ENCODE peak calls at places on chromosome 13, in nine cellular contexts. K, R, I, X, Z, V, S, W and U are unnamed samples.

GRCh38 chr13:54614729-54615128 is 1586.1 kb downstream of the OLFM4 start:
- DNase-seq in K (no peak), R (no peak), I (no peak), X (no peak), Z (no peak), V (no peak), S (no peak), W (no peak), U (no peak)

GRCh38 chr13:62643007-62643483 is 1227.4 kb upstream of the PCDH20 start:
- DNase-seq in K (no peak), R (no peak), I (no peak), X (peak), Z (peak), V (no peak), S (no peak), W (peak), U (no peak)

GRCh38 chr13:90846956-90847355 is 500.5 kb upstream of the MIR17HG start:
- DNase-seq in K (no peak), R (no peak), I (no peak), X (no peak), Z (no peak), V (no peak), S (no peak), W (no peak), U (no peak)

GRCh38 chr13:99013951-99014350 is 36.1 kb upstream of the DOCK9 start:
- DNase-seq in K (no peak), R (no peak), I (no peak), X (no peak), Z (no peak), V (no peak), S (no peak), W (no peak), U (no peak)

GRCh38 chr13:48653074-48654054 is at the start of gene CYSLTR2:
- DNase-seq in K (no peak), R (peak), I (no peak), X (peak), Z (no peak), V (no peak), S (no peak), W (no peak), U (no peak)

GRCh38 chr13:89052699-89053098 is 1381.5 kb downstream of the SLITRK5 start:
- DNase-seq in K (no peak), R (no peak), I (no peak), X (no peak), Z (no peak), V (no peak), S (no peak), W (no peak), U (no peak)

GRCh38 chr13:40220299-40220935 is 446.0 kb downstream of the FOXO1 start:
- DNase-seq in K (no peak), R (no peak), I (no peak), X (peak), Z (no peak), V (no peak), S (no peak), W (no peak), U (no peak)

GRCh38 chr13:98879127-98879520 is 98.7 kb downstream of the DOCK9 start:
- DNase-seq in K (no peak), R (no peak), I (no peak), X (no peak), Z (no peak), V (no peak), S (no peak), W (no peak), U (no peak)

GRCh38 chr13:22114630-22115311 is 443.9 kb downstream of the FGF9 start:
- DNase-seq in K (no peak), R (no peak), I (no peak), X (no peak), Z (no peak), V (no peak), S (peak), W (no peak), U (no peak)

GRCh38 chr13:75486146-75486545 is 4.2 kb upstream of the TBC1D4 start:
- DNase-seq in K (no peak), R (no peak), I (no peak), X (peak), Z (no peak), V (no peak), S (no peak), W (no peak), U (no peak)

GRCh38 chr13:75486654-75487053 is 4.7 kb upstream of the TBC1D4 start:
- DNase-seq in K (no peak), R (no peak), I (no peak), X (peak), Z (no peak), V (no peak), S (no peak), W (no peak), U (no peak)

GRCh38 chr13:75493156-75493555 is 11.2 kb upstream of the TBC1D4 start:
- DNase-seq in K (no peak), R (no peak), I (no peak), X (no peak), Z (no peak), V (no peak), S (no peak), W (no peak), U (no peak)

GRCh38 chr13:75492389-75492788 is 10.4 kb upstream of the TBC1D4 start:
- DNase-seq in K (no peak), R (no peak), I (no peak), X (peak), Z (no peak), V (no peak), S (no peak), W (no peak), U (no peak)

GRCh38 chr13:75489502-75490263 is 7.7 kb upstream of the TBC1D4 start:
- DNase-seq in K (no peak), R (no peak), I (no peak), X (peak), Z (peak), V (no peak), S (peak), W (no peak), U (no peak)
- H3K4me3 ChIP-seq in K (no peak), R (no peak), I (no peak), X (no peak), Z (peak), V (no peak), S (no peak), W (no peak), U (no peak)

GRCh38 chr13:76792680-76793334 is 93.4 kb downstream of the KCTD12 start:
- DNase-seq in K (no peak), R (peak), I (no peak), X (peak), Z (peak), V (no peak), S (no peak), W (no peak), U (no peak)
- TF ChIP-seq CTCF in K (no peak), R (no peak), I (no peak), X (no peak), Z (no peak), V (no peak), S (peak), W (no peak), U (no peak)

GRCh38 chr13:25167775-25168174 is 4.3 kb downstream of the AMER2 start:
- DNase-seq in K (no peak), R (no peak), I (no peak), X (no peak), Z (no peak), V (no peak), S (no peak), W (no peak), U (no peak)
- H3K4me3 ChIP-seq in K (no peak), R (no peak), I (no peak), X (no peak), Z (no peak), V (no peak), S (no peak), W (no peak), U (no peak)

GRCh38 chr13:103188688-103189326 is 122.6 kb upstream of the SLC10A2 start:
- DNase-seq in K (no peak), R (peak), I (no peak), X (peak), Z (peak), V (no peak), S (no peak), W (no peak), U (no peak)
- TF ChIP-seq CTCF in K (peak), R (no peak), I (no peak), X (no peak), Z (peak), V (peak), S (peak), W (peak), U (peak)

GRCh38 chr13:41811588-41812021 is 149.3 kb downstream of the VWA8 start:
- DNase-seq in K (no peak), R (no peak), I (no peak), X (no peak), Z (no peak), V (no peak), S (no peak), W (no peak), U (peak)
- H3K4me3 ChIP-seq in K (no peak), R (no peak), I (no peak), X (no peak), Z (no peak), V (peak), S (no peak), W (no peak), U (peak)

DNA sequence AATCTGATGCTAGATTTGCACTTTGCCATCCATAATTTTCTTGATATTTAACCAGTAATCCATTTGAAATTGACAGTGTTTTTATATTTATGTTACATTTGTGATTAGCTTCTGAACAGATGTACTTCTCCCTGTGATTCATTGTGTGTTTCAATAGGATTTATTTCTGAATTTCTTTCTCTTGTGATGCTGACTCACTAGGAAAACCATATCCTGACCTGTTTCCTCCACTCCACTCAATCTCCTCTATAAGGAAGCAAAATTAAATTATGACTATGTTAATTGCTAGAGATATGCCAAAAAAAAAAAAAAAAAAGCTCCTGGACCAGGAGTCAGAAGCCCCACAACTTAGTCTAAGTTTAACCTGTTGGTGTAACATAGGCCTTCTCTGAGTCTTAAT is 614.6 kb upstream of the SPRY2 start:
- DNase-seq in K (no peak), R (peak), I (no peak), X (peak), Z (peak), V (no peak), S (no peak), W (no peak), U (no peak)
- TF ChIP-seq CTCF in K (no peak), R (no peak), I (no peak), X (no peak), Z (no peak), V (no peak), S (no peak), W (no peak), U (no peak)